ENCODE peak calls at places on chromosome 11, in eight cellular contexts. T is stimulated activated naive CD8-positive, alpha-beta T cell treated with anti-CD3 and anti-CD28 coated beads, Interleukin-15, amount 100 ng/mL, for 72 hours; P is stimulated activated CD8-positive, alpha-beta memory T cell treated with anti-CD3 and anti-CD28 coated beads, Interleukin-7, amount 100 ng/mL, for 1 hour; S is NCI-H1436 treated with DMSO at 0.1 percent for 48 hours; I is fibroblast of the aortic adventitia; M is AG20443; V is AG10803; B is T47D. D is an unnamed sample.

GRCh38 chr11:63537293-63538101 is 889 bp downstream of the PLAAT4 start:
- DNase-seq in P (no peak), T (no peak), V (peak), B (peak), M (peak), I (peak), S (no peak), D (peak)

GRCh38 chr11:12281571-12282478 is 95.5 kb upstream of the PARVA start:
- DNase-seq in S (no peak), M (peak), T (peak), V (peak), P (peak), B (peak), I (peak), D (peak)

GRCh38 chr11:120182357-120182756 is 28.5 kb upstream of the OAF start:
- DNase-seq in M (no peak), I (no peak), T (no peak), P (no peak), V (no peak), B (no peak), S (no peak), D (no peak)

GRCh38 chr11:29937526-29937925 is 79.3 kb downstream of the KCNA4 start:
- DNase-seq in M (no peak), T (no peak), B (no peak), I (no peak), S (no peak), P (no peak), V (no peak), D (no peak)

GRCh38 chr11:104700609-104701008 is 197.7 kb downstream of the CASP12 start:
- DNase-seq in P (no peak), I (peak), M (peak), B (no peak), T (no peak), V (peak), S (no peak), D (no peak)

GRCh38 chr11:70577258-70577603 is 178.9 kb downstream of the CTTN start:
- DNase-seq in I (no peak), S (no peak), B (no peak), P (no peak), M (no peak), V (no peak), T (no peak), D (no peak)

GRCh38 chr11:35662061-35662648 is 420 bp upstream of the TRIM44 start:
- DNase-seq in S (no peak), P (no peak), T (peak), B (peak), M (peak), V (no peak), I (no peak), D (peak)

GRCh38 chr11:19803506-19803998 is 90.9 kb downstream of the NAV2 start:
- DNase-seq in T (no peak), P (no peak), I (no peak), V (no peak), S (no peak), B (no peak), M (no peak), D (no peak)

GRCh38 chr11:116527180-116527991 is 245.4 kb downstream of the BUD13 start:
- DNase-seq in B (no peak), V (no peak), P (no peak), I (no peak), T (no peak), M (no peak), S (no peak), D (no peak)